ENCODE peak calls at places on chromosomes 2 and 18, in six cellular contexts. D is DMS 273 treated with DMSO at 0.1 percent for 48 hours; R is uterus; Q is stimulated activated naive CD8-positive, alpha-beta T cell treated with anti-CD3 and anti-CD28 coated beads, Interleukin-15, Interleukin-2, amounts not matched to agents 100 U/mL and 50 U/mL, for 24 hours; E is SHP77; S is NCI-H1930. K is an unnamed sample.

GRCh38 chr2:160241251-160242137 is 41.4 kb upstream of the ITGB6 start:
- DNase-seq in D (peak; percentile 26), R (no peak), Q (no peak), E (peak; percentile 29), S (no peak), K (no peak)

GRCh38 chr2:175435012-175435411 is 253.5 kb upstream of the ATP5MC3 start:
- DNase-seq in D (no peak), R (no peak), Q (no peak), E (no peak), S (no peak), K (no peak)

GRCh38 chr18:79599503-79599931 is 80.1 kb upstream of the CTDP1 start:
- DNase-seq in D (no peak), R (no peak), Q (no peak), E (no peak), S (no peak), K (no peak)

GRCh38 chr2:28598484-28598883 is 102.6 kb downstream of the PLB1 start:
- DNase-seq in D (no peak), R (no peak), Q (no peak), E (no peak), S (no peak), K (no peak)

GRCh38 chr2:10911291-10912075 is at the start of gene KCNF1:
- DNase-seq in D (no peak), R (no peak), Q (no peak), E (peak; percentile 57), S (peak; percentile 38), K (peak; percentile 70)

GRCh38 chr18:6785411-6785810 is 55.9 kb downstream of the ARHGAP28 start:
- DNase-seq in D (no peak), R (no peak), Q (no peak), E (no peak), S (no peak), K (no peak)

GRCh38 chr2:116719841-116720240 is 1094.7 kb upstream of the DDX18 start:
- DNase-seq in D (peak; percentile 47), R (no peak), Q (no peak), E (peak; percentile 72), S (no peak), K (no peak)

GRCh38 chr2:144500567-144500966 is 19.4 kb downstream of the ZEB2 start:
- DNase-seq in D (no peak), R (no peak), Q (no peak), E (no peak), S (no peak), K (no peak)

GRCh38 chr2:47133046-47133445 is 22.1 kb downstream of the STPG4 start:
- DNase-seq in D (no peak), R (no peak), Q (no peak), E (no peak), S (no peak), K (no peak)

GRCh38 chr2:26691881-26692813 is at the start of gene KCNK3:
- DNase-seq in D (peak; percentile 37), R (peak; percentile 61), Q (peak; percentile 59), E (peak; percentile 63), S (peak; percentile 19), K (peak; percentile 77)

GRCh38 chr2:168796090-168796577 is 6.3 kb upstream of the NOSTRIN start:
- DNase-seq in D (no peak), R (no peak), Q (no peak), E (no peak), S (no peak), K (no peak)

GRCh38 chr2:217293607-217294006 is 433.7 kb upstream of the TNP1 start:
- DNase-seq in D (no peak), R (no peak), Q (no peak), E (no peak), S (no peak), K (no peak)

GRCh38 chr2:65580824-65581223 is 148.4 kb upstream of the SPRED2 start:
- DNase-seq in D (no peak), R (no peak), Q (no peak), E (no peak), S (no peak), K (no peak)

GRCh38 chr18:49685231-49685942 is 123.5 kb downstream of the LIPG start:
- DNase-seq in D (no peak), R (no peak), Q (no peak), E (no peak), S (no peak), K (no peak)

GRCh38 chr18:532023-532422 is 31.5 kb upstream of the COLEC12 start:
- DNase-seq in D (no peak), R (no peak), Q (no peak), E (no peak), S (no peak), K (no peak)

GRCh38 chr2:67436221-67436620 is 39.1 kb downstream of the ETAA1 start:
- DNase-seq in D (no peak), R (no peak), Q (no peak), E (no peak), S (no peak), K (no peak)

K was measured in endothelial cell.